ENCODE peak calls at places on chromosomes 2 and 18, in five cellular contexts. M is AG09309; Z is left ventricle myocardium inferior; B is DND-41; L is CD8-positive, alpha-beta T cell. R is an unnamed sample.

GRCh38 chr2:12050381-12050780 is 303.9 kb downstream of the LPIN1 start:
- DNase-seq in Z (no peak), M (peak; percentile 84), L (no peak), B (peak; percentile 28), R (no peak)

GRCh38 chr2:989766-990467 is 39.3 kb downstream of the SNTG2 start:
- DNase-seq in Z (no peak), B (no peak), L (no peak), M (no peak), R (no peak)

GRCh38 chr18:33579147-33579867 is 1.3 kb downstream of the ASXL3 start:
- DNase-seq in L (no peak), Z (no peak), B (no peak), M (no peak), R (no peak)

GRCh38 chr2:45260946-45261345 is 251.7 kb upstream of the SIX2 start:
- DNase-seq in L (no peak), B (no peak), Z (no peak), M (no peak), R (no peak)

GRCh38 chr2:68089961-68090360 is 27.2 kb upstream of the C1D start:
- DNase-seq in L (no peak), M (no peak), Z (no peak), B (no peak), R (peak; percentile 97)

GRCh38 chr2:140695163-140695562 is 1435.7 kb downstream of the LRP1B start:
- DNase-seq in Z (no peak), M (peak; percentile 1), L (no peak), B (no peak), R (no peak)

GRCh38 chr2:228654707-228655106 is 473.2 kb upstream of the SPHKAP start:
- DNase-seq in B (no peak), M (no peak), Z (no peak), L (no peak), R (no peak)

GRCh38 chr2:46647041-46647440 is 167.7 kb downstream of the TMEM247 start:
- DNase-seq in M (no peak), B (no peak), Z (no peak), L (no peak), R (no peak)

GRCh38 chr2:86283461-86284030 is 53.9 kb downstream of the REEP1 start:
- DNase-seq in Z (no peak), B (no peak), L (no peak), M (no peak), R (no peak)

GRCh38 chr2:86284987-86285386 is 52.4 kb downstream of the REEP1 start:
- DNase-seq in M (no peak), Z (no peak), L (no peak), B (no peak), R (no peak)

GRCh38 chr2:86286518-86286917 is 50.9 kb downstream of the REEP1 start:
- DNase-seq in B (no peak), L (no peak), M (no peak), Z (no peak), R (no peak)

GRCh38 chr2:86284401-86284841 is 53.0 kb downstream of the REEP1 start:
- DNase-seq in L (no peak), M (no peak), B (no peak), Z (peak; percentile 75), R (no peak)

GRCh38 chr2:86285981-86286380 is 51.4 kb downstream of the REEP1 start:
- DNase-seq in Z (no peak), L (no peak), B (no peak), M (no peak), R (no peak)
- H3K4me3 ChIP-seq in Z (no peak overlapping the region), L (no peak overlapping the region), B (no peak overlapping the region), M (no peak overlapping the region), R (no peak overlapping the region)

GRCh38 chr2:60570281-60570680 is 16.8 kb upstream of the BCL11A start:
- DNase-seq in L (no peak), B (no peak), Z (no peak), M (no peak), R (no peak)
- H3K4me3 ChIP-seq in L (no peak overlapping the region), B (no peak overlapping the region), Z (peak overlapping the region; percentile 38), M (no peak overlapping the region), R (no peak overlapping the region)

GRCh38 chr2:183034806-183035205 is 3.5 kb downstream of the NCKAP1 start:
- DNase-seq in L (no peak), Z (no peak), M (no peak), B (no peak), R (no peak)
- H3K4me3 ChIP-seq in L (no peak overlapping the region), Z (peak overlapping the region; percentile 76), M (no peak overlapping the region), B (no peak overlapping the region), R (no peak overlapping the region)

GRCh38 chr18:58787750-58788149 is 76.9 kb upstream of the ZNF532 start:
- DNase-seq in B (no peak), L (no peak), M (no peak), Z (peak; percentile 32), R (no peak)

GRCh38 chr18:58792086-58792485 is 72.6 kb upstream of the ZNF532 start:
- DNase-seq in B (no peak), L (no peak), Z (no peak), M (no peak), R (no peak)

GRCh38 chr18:58788971-58789797 is 75.5 kb upstream of the ZNF532 start:
- DNase-seq in M (no peak), Z (peak; percentile 54), L (no peak), B (no peak), R (no peak)

GRCh38 chr18:58788470-58788869 is 76.2 kb upstream of the ZNF532 start:
- DNase-seq in B (no peak), L (no peak), M (no peak), Z (no peak), R (no peak)

GRCh38 chr18:58789856-58790255 is 74.8 kb upstream of the ZNF532 start:
- DNase-seq in L (no peak), B (no peak), Z (no peak), M (no peak), R (no peak)
- H3K4me3 ChIP-seq in L (no peak overlapping the region), B (no peak overlapping the region), Z (no peak overlapping the region), M (no peak overlapping the region), R (no peak overlapping the region)

GRCh38 chr2:8478133-8478793 is 203.6 kb upstream of the ID2 start:
- DNase-seq in B (no peak), M (no peak), Z (no peak), L (no peak), R (no peak)

GRCh38 chr2:8472545-8473361 is 209.1 kb upstream of the ID2 start:
- DNase-seq in Z (no peak), M (no peak), B (peak; percentile 70), L (no peak), R (peak; percentile 77)

GRCh38 chr2:8479298-8479697 is 202.6 kb upstream of the ID2 start:
- DNase-seq in Z (peak; percentile 44), M (no peak), B (no peak), L (no peak), R (no peak)

GRCh38 chr2:8477511-8478132 is 204.2 kb upstream of the ID2 start:
- DNase-seq in Z (no peak), L (no peak), M (no peak), B (peak; percentile 53), R (peak; percentile 35)

GRCh38 chr2:8475349-8476045 is 206.4 kb upstream of the ID2 start:
- DNase-seq in Z (no peak), L (no peak), B (no peak), M (no peak), R (no peak)
- H3K4me3 ChIP-seq in Z (no peak overlapping the region), L (no peak overlapping the region), B (no peak overlapping the region), M (no peak overlapping the region), R (no peak overlapping the region)

DNA sequence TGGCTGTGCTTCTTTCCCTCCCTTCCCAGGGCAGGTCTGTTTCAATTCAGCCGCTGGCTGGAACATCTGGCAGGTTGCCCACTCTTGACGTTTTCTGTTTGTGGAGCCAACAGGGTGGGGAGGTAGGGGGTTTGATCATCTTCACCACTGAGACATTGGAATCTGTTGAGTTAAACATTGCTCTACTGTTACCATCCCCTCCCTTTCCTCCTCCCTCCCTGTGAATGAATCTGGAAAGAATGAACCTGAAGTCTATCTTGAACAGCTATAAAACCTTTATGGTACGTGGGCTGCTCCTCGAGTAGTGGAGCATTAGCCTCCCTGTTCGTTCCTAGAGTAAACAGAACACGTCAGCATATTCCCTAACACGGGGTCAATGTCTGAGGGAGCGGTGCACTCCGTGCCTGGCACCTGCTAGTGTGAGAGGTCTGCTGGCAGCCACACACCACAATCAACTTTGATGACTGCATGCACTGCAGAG is 249.9 kb upstream of the RBBP8 start:
- DNase-seq in B (no peak), Z (peak; percentile 47), L (no peak), M (peak; percentile 79), R (no peak)
- H3K4me3 ChIP-seq in B (no peak overlapping the region), Z (peak overlapping the region; percentile 37), L (no peak overlapping the region), M (no peak overlapping the region), R (no peak overlapping the region)

DNA sequence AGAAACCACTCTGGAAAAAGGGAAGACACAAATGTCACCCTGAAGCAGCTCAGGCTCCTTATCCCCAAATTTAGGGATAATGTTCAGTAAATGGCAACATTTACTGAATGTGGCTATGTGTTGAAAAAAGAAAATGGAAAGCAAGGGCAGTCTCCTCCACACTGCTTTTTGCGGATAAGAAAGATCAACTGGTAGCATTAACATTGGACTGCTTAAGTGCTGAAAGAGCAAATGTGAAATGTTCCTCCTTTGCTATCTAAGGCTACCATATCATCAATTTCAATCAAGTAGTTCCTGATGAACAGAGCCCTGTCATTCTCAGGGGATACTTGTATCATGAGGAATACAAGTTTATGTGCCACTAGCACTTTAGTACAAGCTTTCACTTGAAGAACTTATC is 12.5 kb downstream of the FBXO11 start:
- DNase-seq in B (no peak), Z (no peak), L (no peak), M (no peak), R (no peak)
- H3K4me3 ChIP-seq in B (no peak overlapping the region), Z (no peak overlapping the region), L (no peak overlapping the region), M (no peak overlapping the region), R (no peak overlapping the region)

GRCh38 chr2:156890498-156891148 is 366.9 kb upstream of the GALNT5 start:
- DNase-seq in M (no peak), B (no peak), Z (no peak), L (no peak), R (no peak)

GRCh38 chr2:156891609-156892008 is 365.9 kb upstream of the GALNT5 start:
- DNase-seq in L (no peak), B (no peak), M (no peak), Z (no peak), R (no peak)

GRCh38 chr2:156896294-156896693 is 361.2 kb upstream of the GALNT5 start:
- DNase-seq in L (no peak), M (no peak), Z (no peak), B (peak; percentile 81), R (peak; percentile 79)

GRCh38 chr2:156897548-156897947 is 360.0 kb upstream of the GALNT5 start:
- DNase-seq in L (no peak), M (no peak), Z (no peak), B (no peak), R (no peak)

GRCh38 chr2:156892449-156893335 is 364.8 kb upstream of the GALNT5 start:
- DNase-seq in M (no peak), B (peak; percentile 55), L (no peak), Z (no peak), R (peak; percentile 32)
- H3K4me3 ChIP-seq in M (peak overlapping the region; percentile 23), B (no peak overlapping the region), L (no peak overlapping the region), Z (peak overlapping the region; percentile 53), R (no peak overlapping the region)

R was measured in Jurkat, Clone E6-1.